ENCODE peak calls at places on chromosomes 16 and 17, in seven cellular contexts. One of them, this sample, is unnamed.

GRCh38 chr16:25258856-25259179 is 1.2 kb upstream of the ZKSCAN2 start:
- DNase-seq in lower leg skin: no peak
- DNase-seq in A549: no peak
- DNase-seq in body of pancreas: no peak
- DNase-seq in IMR-90: no peak
- DNase-seq in prostate gland: no peak
- DNase-seq in ovary: no peak
- DNase-seq in this sample: no peak

GRCh38 chr16:19804538-19805323 is 79.9 kb downstream of the GPRC5B start:
- DNase-seq in IMR-90: no peak
- DNase-seq in ovary: no peak
- DNase-seq in prostate gland: peak; percentile 15
- DNase-seq in lower leg skin: peak; percentile 48
- DNase-seq in A549: no peak
- DNase-seq in body of pancreas: peak; percentile 93
- DNase-seq in this sample: no peak

GRCh38 chr16:52869243-52869642 is 183.5 kb downstream of the CHD9NB start:
- DNase-seq in body of pancreas: no peak
- DNase-seq in ovary: no peak
- DNase-seq in lower leg skin: no peak
- DNase-seq in IMR-90: no peak
- DNase-seq in prostate gland: no peak
- DNase-seq in A549: no peak
- DNase-seq in this sample: no peak

GRCh38 chr17:27579897-27580321 is 51.1 kb upstream of the LGALS9 start:
- DNase-seq in A549: no peak
- DNase-seq in body of pancreas: no peak
- DNase-seq in prostate gland: no peak
- DNase-seq in IMR-90: no peak
- DNase-seq in ovary: no peak
- DNase-seq in lower leg skin: no peak
- DNase-seq in this sample: peak; percentile 86

GRCh38 chr17:80825471-80826345 is 165.9 kb upstream of the CHMP6 start:
- DNase-seq in lower leg skin: no peak
- DNase-seq in IMR-90: no peak
- DNase-seq in body of pancreas: no peak
- DNase-seq in prostate gland: no peak
- DNase-seq in A549: no peak
- DNase-seq in ovary: peak; percentile 23
- DNase-seq in this sample: no peak

GRCh38 chr16:79331064-79331463 is 269.5 kb downstream of the MAF start:
- DNase-seq in lower leg skin: no peak
- DNase-seq in A549: no peak
- DNase-seq in body of pancreas: no peak
- DNase-seq in prostate gland: no peak
- DNase-seq in ovary: no peak
- DNase-seq in IMR-90: no peak
- DNase-seq in this sample: no peak

GRCh38 chr16:51374346-51374745 is 223.3 kb upstream of the SALL1 start:
- DNase-seq in body of pancreas: no peak
- DNase-seq in A549: peak; percentile 20
- DNase-seq in ovary: no peak
- DNase-seq in IMR-90: peak; percentile 81
- DNase-seq in lower leg skin: no peak
- DNase-seq in prostate gland: no peak
- DNase-seq in this sample: no peak

GRCh38 chr17:957856-958421 is 21.6 kb downstream of the NXN start:
- DNase-seq in IMR-90: no peak
- DNase-seq in prostate gland: no peak
- DNase-seq in body of pancreas: no peak
- DNase-seq in lower leg skin: no peak
- DNase-seq in ovary: no peak
- DNase-seq in A549: peak; percentile 63
- DNase-seq in this sample: no peak

GRCh38 chr16:59198487-59198886 is 464.4 kb upstream of the GOT2 start:
- DNase-seq in prostate gland: no peak
- DNase-seq in lower leg skin: no peak
- DNase-seq in A549: no peak
- DNase-seq in ovary: no peak
- DNase-seq in body of pancreas: no peak
- DNase-seq in IMR-90: no peak
- DNase-seq in this sample: peak; percentile 45

GRCh38 chr16:66578596-66579531 is at the start of gene CMTM2:
- DNase-seq in prostate gland: no peak
- DNase-seq in ovary: peak; percentile 48
- DNase-seq in lower leg skin: no peak
- DNase-seq in A549: no peak
- DNase-seq in IMR-90: no peak
- DNase-seq in body of pancreas: no peak
- DNase-seq in this sample: no peak

GRCh38 chr17:81119223-81120148 is 45.8 kb upstream of the PVALEF start:
- DNase-seq in prostate gland: peak; percentile 84
- DNase-seq in IMR-90: peak; percentile 92
- DNase-seq in body of pancreas: peak; percentile 60
- DNase-seq in ovary: peak; percentile 84
- DNase-seq in A549: peak; percentile 100
- DNase-seq in lower leg skin: peak; percentile 60
- DNase-seq in this sample: peak; percentile 96

GRCh38 chr17:20121359-20122235 is 112.4 kb downstream of the SPECC1 start:
- DNase-seq in ovary: peak; percentile 77
- DNase-seq in body of pancreas: peak; percentile 65
- DNase-seq in lower leg skin: peak; percentile 36
- DNase-seq in A549: peak; percentile 68
- DNase-seq in IMR-90: peak; percentile 62
- DNase-seq in prostate gland: peak; percentile 47
- DNase-seq in this sample: peak; percentile 84

GRCh38 chr17:10792156-10792555 is 11.7 kb downstream of the TMEM238L start:
- DNase-seq in body of pancreas: no peak
- DNase-seq in lower leg skin: peak; percentile 41
- DNase-seq in ovary: no peak
- DNase-seq in prostate gland: no peak
- DNase-seq in IMR-90: no peak
- DNase-seq in A549: no peak
- DNase-seq in this sample: peak; percentile 6

GRCh38 chr17:10793256-10793655 is 10.6 kb downstream of the TMEM238L start:
- DNase-seq in prostate gland: no peak
- DNase-seq in body of pancreas: no peak
- DNase-seq in ovary: no peak
- DNase-seq in lower leg skin: no peak
- DNase-seq in A549: no peak
- DNase-seq in IMR-90: no peak
- DNase-seq in this sample: no peak

GRCh38 chr17:10787306-10788020 is 16.4 kb downstream of the TMEM238L start:
- DNase-seq in IMR-90: no peak
- DNase-seq in prostate gland: no peak
- DNase-seq in A549: no peak
- DNase-seq in body of pancreas: no peak
- DNase-seq in lower leg skin: no peak
- DNase-seq in ovary: no peak
- DNase-seq in this sample: no peak

GRCh38 chr17:10789694-10790271 is 14.1 kb downstream of the TMEM238L start:
- DNase-seq in ovary: no peak
- DNase-seq in IMR-90: no peak
- DNase-seq in prostate gland: no peak
- DNase-seq in A549: no peak
- DNase-seq in lower leg skin: no peak
- DNase-seq in body of pancreas: no peak
- DNase-seq in this sample: no peak

DNA sequence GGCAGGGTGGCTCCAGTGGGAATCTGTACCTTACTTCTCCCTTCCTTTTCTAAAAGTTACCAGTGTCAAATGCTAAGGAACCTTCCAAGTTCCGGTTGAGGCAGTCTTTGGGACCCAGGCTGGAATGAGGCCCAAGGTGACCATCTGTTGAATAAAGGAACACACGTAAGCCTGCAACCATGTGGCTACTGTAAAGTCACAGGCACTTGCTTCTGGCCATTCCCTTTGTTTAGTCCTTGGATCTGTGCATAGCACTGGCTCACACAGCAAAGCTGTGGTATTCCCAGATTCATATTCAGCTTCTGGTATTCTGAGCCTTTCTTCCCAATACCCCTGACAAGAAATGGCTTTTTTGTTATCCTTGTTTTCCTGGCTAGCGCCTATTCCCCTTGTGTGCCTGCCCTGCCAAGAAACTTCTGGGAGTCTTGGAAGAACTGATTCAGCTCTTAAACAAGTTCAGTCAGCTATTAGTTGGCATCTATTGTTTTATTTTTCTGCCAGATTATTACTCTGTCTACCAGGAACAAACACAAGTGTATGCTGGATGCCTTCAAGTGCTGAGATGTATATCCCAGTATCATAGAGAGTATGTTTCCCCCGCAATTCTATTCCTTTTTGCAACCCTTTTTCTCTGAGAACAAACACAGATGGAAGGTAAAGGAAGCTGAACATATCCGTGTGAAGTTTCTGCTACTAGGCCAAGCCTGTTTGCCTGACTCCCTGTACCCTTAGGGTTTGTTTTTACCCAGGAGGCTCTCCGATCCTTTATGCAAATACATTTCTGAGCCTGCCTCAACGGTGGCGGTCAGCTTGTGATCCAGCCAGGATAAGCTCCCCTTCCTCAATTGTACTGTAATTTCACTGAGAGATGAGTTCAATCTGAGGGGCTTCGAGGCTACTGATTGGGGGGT is 13.2 kb downstream of the TMEM238L start:
- DNase-seq in lower leg skin: no peak
- DNase-seq in body of pancreas: peak; percentile 72
- DNase-seq in A549: no peak
- DNase-seq in prostate gland: peak; percentile 42
- DNase-seq in IMR-90: no peak
- DNase-seq in ovary: peak; percentile 46
- DNase-seq in this sample: no peak
- TF ChIP-seq POLR2A in lower leg skin: no peak
- TF ChIP-seq POLR2A in body of pancreas: no peak
- TF ChIP-seq POLR2A in A549: no peak
- TF ChIP-seq POLR2A in prostate gland: peak; percentile 21
- TF ChIP-seq POLR2A in IMR-90: no peak
- TF ChIP-seq POLR2A in ovary: no peak
- TF ChIP-seq POLR2A in this sample: no peak

GRCh38 chr17:69326302-69327059 is 452 bp downstream of the ABCA5 start:
- DNase-seq in body of pancreas: peak; percentile 24
- DNase-seq in lower leg skin: peak; percentile 20
- DNase-seq in prostate gland: peak; percentile 20
- DNase-seq in A549: peak; percentile 6
- DNase-seq in IMR-90: peak; percentile 26
- DNase-seq in ovary: no peak
- DNase-seq in this sample: no peak
- TF ChIP-seq POLR2A in body of pancreas: no peak
- TF ChIP-seq POLR2A in lower leg skin: no peak
- TF ChIP-seq POLR2A in prostate gland: no peak
- TF ChIP-seq POLR2A in A549: no peak
- TF ChIP-seq POLR2A in IMR-90: no peak
- TF ChIP-seq POLR2A in ovary: no peak
- TF ChIP-seq POLR2A in this sample: no peak

GRCh38 chr17:35981908-35982330 is 622 bp upstream of the CCL16 start:
- DNase-seq in lower leg skin: no peak
- DNase-seq in IMR-90: no peak
- DNase-seq in ovary: no peak
- DNase-seq in A549: no peak
- DNase-seq in prostate gland: no peak
- DNase-seq in body of pancreas: no peak
- DNase-seq in this sample: peak; percentile 5

GRCh38 chr17:35982409-35983191 is 1.3 kb upstream of the CCL16 start:
- DNase-seq in body of pancreas: no peak
- DNase-seq in ovary: no peak
- DNase-seq in A549: no peak
- DNase-seq in lower leg skin: no peak
- DNase-seq in prostate gland: no peak
- DNase-seq in IMR-90: no peak
- DNase-seq in this sample: no peak

GRCh38 chr17:35984140-35984539 is 2.4 kb downstream of the CCL14 start:
- DNase-seq in prostate gland: no peak
- DNase-seq in body of pancreas: no peak
- DNase-seq in A549: no peak
- DNase-seq in ovary: no peak
- DNase-seq in IMR-90: no peak
- DNase-seq in lower leg skin: no peak
- DNase-seq in this sample: no peak

GRCh38 chr17:35978346-35978745 is 3.0 kb downstream of the CCL16 start:
- DNase-seq in body of pancreas: no peak
- DNase-seq in A549: no peak
- DNase-seq in IMR-90: no peak
- DNase-seq in prostate gland: no peak
- DNase-seq in lower leg skin: no peak
- DNase-seq in ovary: no peak
- DNase-seq in this sample: no peak

DNA sequence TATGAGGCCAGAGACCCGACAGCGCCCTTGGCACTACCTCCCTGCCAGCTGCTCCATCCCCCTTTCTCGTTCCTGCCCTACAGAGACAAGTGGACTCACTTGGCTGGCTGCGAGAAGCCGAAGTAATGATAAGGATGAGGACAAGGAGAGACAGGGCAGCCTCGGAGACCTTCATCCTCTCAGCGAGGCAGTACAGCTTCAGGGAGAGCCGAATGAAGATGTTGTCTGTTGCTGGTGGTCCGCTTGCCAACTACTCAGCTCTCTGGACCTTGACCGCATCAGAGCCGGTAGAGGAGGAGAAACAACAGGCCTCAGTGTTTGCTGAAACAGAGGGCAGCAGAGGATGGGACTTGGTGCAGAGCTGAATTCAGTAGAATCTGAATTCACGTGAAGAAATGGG is at the start of gene CCL16:
- DNase-seq in body of pancreas: no peak
- DNase-seq in A549: no peak
- DNase-seq in lower leg skin: no peak
- DNase-seq in IMR-90: no peak
- DNase-seq in prostate gland: no peak
- DNase-seq in ovary: no peak
- DNase-seq in this sample: no peak
- TF ChIP-seq POLR2A in body of pancreas: no peak
- TF ChIP-seq POLR2A in A549: no peak
- TF ChIP-seq POLR2A in lower leg skin: no peak
- TF ChIP-seq POLR2A in IMR-90: no peak
- TF ChIP-seq POLR2A in prostate gland: no peak
- TF ChIP-seq POLR2A in ovary: no peak
- TF ChIP-seq POLR2A in this sample: no peak

GRCh38 chr16:526181-527014 is 1.1 kb upstream of the CAPN15 start:
- DNase-seq in ovary: peak; percentile 77
- DNase-seq in body of pancreas: peak; percentile 75
- DNase-seq in IMR-90: peak; percentile 40
- DNase-seq in lower leg skin: no peak
- DNase-seq in A549: no peak
- DNase-seq in prostate gland: no peak
- DNase-seq in this sample: peak; percentile 82

GRCh38 chr16:527015-527903 is at the start of gene CAPN15:
- DNase-seq in body of pancreas: peak; percentile 89
- DNase-seq in IMR-90: peak; percentile 79
- DNase-seq in lower leg skin: peak; percentile 67
- DNase-seq in prostate gland: peak; percentile 81
- DNase-seq in ovary: peak; percentile 93
- DNase-seq in A549: peak; percentile 90
- DNase-seq in this sample: peak; percentile 98

GRCh38 chr16:529012-529575 is 1.6 kb downstream of the CAPN15 start:
- DNase-seq in A549: no peak
- DNase-seq in ovary: no peak
- DNase-seq in lower leg skin: no peak
- DNase-seq in IMR-90: no peak
- DNase-seq in prostate gland: no peak
- DNase-seq in body of pancreas: peak; percentile 49
- DNase-seq in this sample: no peak

GRCh38 chr16:530111-530817 is 2.8 kb downstream of the CAPN15 start:
- DNase-seq in lower leg skin: no peak
- DNase-seq in body of pancreas: no peak
- DNase-seq in A549: no peak
- DNase-seq in IMR-90: no peak
- DNase-seq in ovary: peak; percentile 44
- DNase-seq in prostate gland: no peak
- DNase-seq in this sample: peak; percentile 27

GRCh38 chr16:528111-529011 is 849 bp downstream of the CAPN15 start:
- DNase-seq in lower leg skin: peak; percentile 55
- DNase-seq in IMR-90: peak; percentile 61
- DNase-seq in ovary: peak; percentile 73
- DNase-seq in A549: peak; percentile 36
- DNase-seq in body of pancreas: peak; percentile 59
- DNase-seq in prostate gland: no peak
- DNase-seq in this sample: peak; percentile 71
- TF ChIP-seq POLR2A in lower leg skin: no peak
- TF ChIP-seq POLR2A in IMR-90: peak; percentile 78
- TF ChIP-seq POLR2A in ovary: no peak
- TF ChIP-seq POLR2A in A549: no peak
- TF ChIP-seq POLR2A in body of pancreas: no peak
- TF ChIP-seq POLR2A in prostate gland: peak; percentile 48
- TF ChIP-seq POLR2A in this sample: peak; percentile 56

This sample was measured in erythroblast.